ENCODE peak calls at places on chromosomes 6 and 20, in seven cellular contexts. W, A, Y, T, K, N and X are unnamed samples.

GRCh38 chr6:85640806-85641205 is 1.9 kb downstream of the SYNCRIP start:
- DNase-seq in W (no peak), A (no peak), Y (no peak), T (no peak), K (no peak), N (no peak), X (no peak)

GRCh38 chr20:25739615-25740320 is 43.1 kb upstream of the ZNF337 start:
- DNase-seq in W (no peak), A (no peak), Y (no peak), T (no peak), K (no peak), N (no peak), X (no peak)

GRCh38 chr20:4490595-4491280 is 231.0 kb upstream of the PRND start:
- DNase-seq in W (no peak), A (no peak), Y (no peak), T (no peak), K (no peak), N (no peak), X (no peak)

GRCh38 chr20:6837730-6838129 is 70.2 kb downstream of the BMP2 start:
- DNase-seq in W (no peak), A (no peak), Y (no peak), T (no peak), K (no peak), N (no peak), X (no peak)

GRCh38 chr6:86715676-86716075 is 221.7 kb upstream of the HTR1E start:
- DNase-seq in W (no peak), A (no peak), Y (peak; percentile 20), T (no peak), K (no peak), N (no peak), X (no peak)

GRCh38 chr6:57242505-57242904 is 20.4 kb upstream of the RAB23 start:
- DNase-seq in W (no peak), A (no peak), Y (no peak), T (no peak), K (no peak), N (no peak), X (no peak)

GRCh38 chr20:18904624-18905023 is 91.0 kb downstream of the SCP2D1 start:
- DNase-seq in W (no peak), A (no peak), Y (peak; percentile 14), T (no peak), K (no peak), N (no peak), X (no peak)

GRCh38 chr20:48329676-48330644 is 497.8 kb downstream of the PREX1 start:
- DNase-seq in W (no peak), A (no peak), Y (no peak), T (no peak), K (no peak), N (no peak), X (no peak)

GRCh38 chr6:155936127-155936526 is 480.5 kb upstream of the NOX3 start:
- DNase-seq in W (no peak), A (no peak), Y (no peak), T (no peak), K (no peak), N (no peak), X (no peak)

GRCh38 chr6:145023116-145023726 is 712.1 kb downstream of the EPM2A start:
- DNase-seq in W (no peak), A (no peak), Y (no peak), T (no peak), K (no peak), N (no peak), X (no peak)

GRCh38 chr20:11924923-11925322 is 7.2 kb downstream of the BTBD3 start:
- DNase-seq in W (no peak), A (no peak), Y (no peak), T (no peak), K (no peak), N (no peak), X (no peak)

GRCh38 chr6:17086469-17086868 is 15.4 kb upstream of the STMND1 start:
- DNase-seq in W (peak; percentile 65), A (no peak), Y (no peak), T (no peak), K (peak; percentile 62), N (no peak), X (no peak)

GRCh38 chr20:59455392-59456341 is 148.7 kb upstream of the PHACTR3 start:
- DNase-seq in W (peak; percentile 23), A (no peak), Y (no peak), T (no peak), K (no peak), N (peak; percentile 32), X (no peak)

GRCh38 chr20:53926428-53927028 is 143.9 kb downstream of the BCAS1 start:
- DNase-seq in W (peak; percentile 40), A (peak; percentile 32), Y (no peak), T (no peak), K (no peak), N (no peak), X (peak; percentile 79)

GRCh38 chr6:69812746-69813427 is 16.1 kb upstream of the LMBRD1 start:
- DNase-seq in W (no peak), A (no peak), Y (no peak), T (no peak), K (no peak), N (no peak), X (no peak)

GRCh38 chr6:45423111-45423900 is 45.6 kb upstream of the SUPT3H start:
- DNase-seq in W (no peak), A (peak; percentile 63), Y (peak; percentile 47), T (peak; percentile 61), K (no peak), N (peak; percentile 30), X (no peak)

GRCh38 chr6:45424628-45424955 is 46.9 kb upstream of the SUPT3H start:
- DNase-seq in W (no peak), A (no peak), Y (no peak), T (no peak), K (no peak), N (no peak), X (no peak)

GRCh38 chr6:45422541-45423110 is 44.9 kb upstream of the SUPT3H start:
- DNase-seq in W (peak; percentile 26), A (peak; percentile 79), Y (peak; percentile 35), T (peak; percentile 81), K (no peak), N (peak; percentile 39), X (no peak)

GRCh38 chr6:45421700-45422540 is 44.2 kb upstream of the SUPT3H start:
- DNase-seq in W (peak; percentile 46), A (peak; percentile 78), Y (peak; percentile 49), T (peak; percentile 76), K (peak; percentile 41), N (peak; percentile 54), X (no peak)

GRCh38 chr6:45423901-45424627 is 46.3 kb upstream of the SUPT3H start:
- DNase-seq in W (no peak), A (peak; percentile 65), Y (peak; percentile 26), T (peak; percentile 52), K (no peak), N (peak; percentile 22), X (no peak)
- H3K4me3 ChIP-seq in W (peak overlapping the region; percentile 55), A (peak overlapping the region; percentile 31), Y (peak overlapping the region; percentile 46), T (peak overlapping the region; percentile 83), K (peak overlapping the region; percentile 35), N (peak overlapping the region; percentile 75), X (no peak overlapping the region)

DNA sequence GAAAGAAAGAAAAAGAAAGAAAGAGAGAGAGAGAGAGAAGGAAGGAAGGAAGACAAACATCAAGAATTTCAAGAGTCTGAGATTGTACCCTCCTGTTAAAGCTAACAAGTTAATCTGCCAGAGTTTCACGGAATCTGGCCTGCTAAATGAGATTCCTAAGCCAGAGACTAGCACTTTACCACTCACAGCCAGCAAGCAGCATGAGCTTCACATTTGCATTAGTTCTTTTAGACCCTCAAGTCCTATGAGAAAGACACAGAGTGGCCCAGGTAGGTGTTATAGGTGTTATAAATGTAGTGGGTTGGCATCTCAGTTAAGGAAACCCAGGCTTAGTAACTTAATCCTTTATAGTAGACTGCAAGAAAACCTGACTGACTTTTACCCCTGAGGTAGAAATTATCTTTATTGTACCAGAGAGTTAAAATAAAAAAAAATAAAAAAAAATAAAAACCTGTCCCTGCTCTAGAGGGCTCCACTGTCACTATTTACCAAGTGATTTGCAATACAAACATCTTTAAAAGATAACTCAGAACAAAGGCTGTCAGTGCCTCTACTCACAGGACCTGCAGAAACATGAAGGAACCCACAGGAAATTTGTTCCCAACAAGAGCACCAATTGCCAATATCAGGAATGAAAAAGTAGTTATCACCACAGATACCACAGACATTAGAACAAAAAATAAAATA is 9.7 kb upstream of the IBTK start:
- DNase-seq in W (no peak), A (no peak), Y (no peak), T (no peak), K (no peak), N (no peak), X (no peak)
- TF ChIP-seq CTCF in W (no peak), A (no peak), Y (no peak), T (no peak), K (no peak), N (no peak), X (no peak)

GRCh38 chr6:18226451-18226850 is 37.9 kb downstream of the DEK start:
- DNase-seq in W (no peak), A (no peak), Y (no peak), T (no peak), K (no peak), N (no peak), X (no peak)
- H3K36me3 ChIP-seq in W (no peaks in the 10 kb centered on the region), A (peaks cover 8% of the 10 kb centered on the region), Y (no peaks in the 10 kb centered on the region), T (peaks cover 3% of the 10 kb centered on the region), K (no peaks in the 10 kb centered on the region), N (peaks cover 90% of the 10 kb centered on the region), X (peaks cover 4% of the 10 kb centered on the region)

GRCh38 chr20:41365785-41366545 is 653 bp downstream of the EMILIN3 start:
- DNase-seq in W (no peak), A (peak; percentile 30), Y (peak; percentile 50), T (no peak), K (no peak), N (no peak), X (no peak)
- H3K4me3 ChIP-seq in W (peak overlapping the region; percentile 13), A (no peak overlapping the region), Y (peak overlapping the region; percentile 30), T (no peak overlapping the region), K (no peak overlapping the region), N (peak overlapping the region; percentile 64), X (no peak overlapping the region)

DNA sequence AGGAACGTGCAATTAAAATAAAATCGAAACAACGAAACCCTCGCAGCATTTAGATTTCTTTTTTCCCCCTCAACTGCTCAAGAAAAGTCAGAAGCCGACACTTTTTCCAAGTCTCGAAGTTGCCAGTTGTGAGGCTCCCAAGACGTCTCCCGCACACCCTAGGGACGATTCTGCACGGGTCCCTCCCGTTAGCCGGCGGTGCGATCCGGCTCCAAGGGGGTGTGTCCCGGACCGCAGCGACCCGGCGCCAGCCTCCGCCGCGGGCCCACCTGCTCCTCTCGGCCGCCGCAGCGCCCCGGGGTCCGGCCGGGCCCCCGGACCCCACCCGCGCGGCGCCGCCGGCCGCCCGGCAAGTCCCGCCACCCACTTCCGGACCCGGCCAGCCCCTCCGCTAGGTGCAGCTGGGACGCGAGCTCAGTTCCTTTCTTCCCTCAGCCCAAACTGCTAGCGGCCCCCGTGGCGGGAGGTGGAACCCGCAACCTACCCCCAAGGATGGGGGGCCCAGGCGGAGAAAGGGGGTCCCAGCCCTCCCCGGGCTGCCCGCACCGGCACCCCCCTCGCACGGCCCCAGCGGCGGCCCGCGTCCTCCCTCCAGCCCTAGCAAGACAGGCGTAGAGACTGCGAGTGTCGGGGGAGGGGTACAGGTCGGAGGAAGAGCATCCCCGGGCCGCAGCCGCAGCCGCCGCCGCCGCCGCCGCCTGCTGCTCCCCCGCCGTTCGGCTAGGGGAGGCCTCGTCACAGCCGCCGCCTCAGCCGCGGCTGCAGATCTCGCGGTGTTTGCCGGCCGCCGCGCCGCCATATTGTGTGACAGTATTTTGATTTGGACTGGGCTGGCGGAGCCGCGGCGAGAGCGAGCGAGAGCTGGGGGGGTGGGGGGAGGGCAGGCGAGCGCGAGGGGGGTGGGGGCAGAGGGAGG is 514 bp upstream of the TAB2 start:
- DNase-seq in W (peak; percentile 85), A (peak; percentile 94), Y (peak; percentile 90), T (peak; percentile 92), K (peak; percentile 88), N (peak; percentile 92), X (peak; percentile 95)
- TF ChIP-seq CTCF in W (no peak), A (no peak), Y (no peak), T (no peak), K (no peak), N (no peak), X (peak; percentile 19)